ENCODE peak calls at places on chromosome 15, in ten cellular contexts. One of them, this sample, is unnamed.

GRCh38 chr15:69465253-69465652 is 12.6 kb downstream of the RPLP1 start:
- DNase-seq in AG04450: no peak
- DNase-seq in ovary: no peak
- DNase-seq in Panc1: no peak
- DNase-seq in Calu3: no peak
- DNase-seq in CD8-positive, alpha-beta T cell: no peak
- DNase-seq in neural progenitor cell: no peak
- DNase-seq in PC-3: no peak
- DNase-seq in nephron progenitor cell: no peak
- DNase-seq in OCI-LY7: no peak
- DNase-seq in this sample: no peak

GRCh38 chr15:26433818-26434217 is 339.0 kb downstream of the GABRB3 start:
- DNase-seq in Panc1: no peak
- DNase-seq in OCI-LY7: no peak
- DNase-seq in ovary: no peak
- DNase-seq in CD8-positive, alpha-beta T cell: no peak
- DNase-seq in neural progenitor cell: no peak
- DNase-seq in nephron progenitor cell: no peak
- DNase-seq in Calu3: no peak
- DNase-seq in PC-3: no peak
- DNase-seq in AG04450: no peak
- DNase-seq in this sample: no peak

GRCh38 chr15:58517252-58517681 is 85.5 kb downstream of the LIPC start:
- DNase-seq in CD8-positive, alpha-beta T cell: no peak
- DNase-seq in OCI-LY7: no peak
- DNase-seq in AG04450: no peak
- DNase-seq in ovary: no peak
- DNase-seq in PC-3: no peak
- DNase-seq in neural progenitor cell: no peak
- DNase-seq in Panc1: no peak
- DNase-seq in nephron progenitor cell: no peak
- DNase-seq in Calu3: no peak
- DNase-seq in this sample: no peak

GRCh38 chr15:58742424-58743160 is 6.9 kb downstream of the ADAM10 start:
- DNase-seq in AG04450: peak
- DNase-seq in ovary: no peak
- DNase-seq in PC-3: no peak
- DNase-seq in nephron progenitor cell: no peak
- DNase-seq in OCI-LY7: no peak
- DNase-seq in Panc1: no peak
- DNase-seq in Calu3: no peak
- DNase-seq in neural progenitor cell: no peak
- DNase-seq in CD8-positive, alpha-beta T cell: no peak
- DNase-seq in this sample: no peak

GRCh38 chr15:85443593-85444328 is 63.4 kb downstream of the AKAP13 start:
- DNase-seq in Panc1: peak
- DNase-seq in PC-3: peak
- DNase-seq in AG04450: no peak
- DNase-seq in neural progenitor cell: peak
- DNase-seq in ovary: no peak
- DNase-seq in OCI-LY7: peak
- DNase-seq in Calu3: peak
- DNase-seq in nephron progenitor cell: no peak
- DNase-seq in CD8-positive, alpha-beta T cell: no peak
- DNase-seq in this sample: no peak

GRCh38 chr15:57646057-57646456 is 54.4 kb downstream of the MYZAP start:
- DNase-seq in AG04450: no peak
- DNase-seq in ovary: no peak
- DNase-seq in Panc1: no peak
- DNase-seq in nephron progenitor cell: no peak
- DNase-seq in neural progenitor cell: no peak
- DNase-seq in Calu3: no peak
- DNase-seq in CD8-positive, alpha-beta T cell: no peak
- DNase-seq in PC-3: no peak
- DNase-seq in OCI-LY7: no peak
- DNase-seq in this sample: no peak

GRCh38 chr15:27899583-27900295 is 199.4 kb downstream of the OCA2 start:
- DNase-seq in neural progenitor cell: no peak
- DNase-seq in CD8-positive, alpha-beta T cell: no peak
- DNase-seq in ovary: no peak
- DNase-seq in nephron progenitor cell: no peak
- DNase-seq in Panc1: no peak
- DNase-seq in PC-3: no peak
- DNase-seq in Calu3: no peak
- DNase-seq in AG04450: no peak
- DNase-seq in OCI-LY7: no peak
- DNase-seq in this sample: no peak

GRCh38 chr15:84752700-84753099 is 4.3 kb downstream of the ZNF592 start:
- DNase-seq in ovary: no peak
- DNase-seq in Panc1: no peak
- DNase-seq in neural progenitor cell: no peak
- DNase-seq in PC-3: peak
- DNase-seq in Calu3: no peak
- DNase-seq in CD8-positive, alpha-beta T cell: no peak
- DNase-seq in nephron progenitor cell: no peak
- DNase-seq in AG04450: no peak
- DNase-seq in OCI-LY7: no peak
- DNase-seq in this sample: no peak

GRCh38 chr15:98483575-98484130 is 164.7 kb upstream of the IGF1R start:
- DNase-seq in nephron progenitor cell: no peak
- DNase-seq in Panc1: no peak
- DNase-seq in CD8-positive, alpha-beta T cell: no peak
- DNase-seq in ovary: no peak
- DNase-seq in AG04450: no peak
- DNase-seq in Calu3: no peak
- DNase-seq in neural progenitor cell: no peak
- DNase-seq in OCI-LY7: no peak
- DNase-seq in PC-3: no peak
- DNase-seq in this sample: no peak

GRCh38 chr15:58749532-58750337 is at the start of gene ADAM10:
- DNase-seq in Panc1: peak
- DNase-seq in nephron progenitor cell: peak
- DNase-seq in CD8-positive, alpha-beta T cell: peak
- DNase-seq in OCI-LY7: peak
- DNase-seq in PC-3: peak
- DNase-seq in AG04450: peak
- DNase-seq in neural progenitor cell: peak
- DNase-seq in ovary: peak
- DNase-seq in Calu3: peak
- DNase-seq in this sample: peak

GRCh38 chr15:99749386-99749785 is 16.1 kb upstream of the LYSMD4 start:
- DNase-seq in AG04450: no peak
- DNase-seq in CD8-positive, alpha-beta T cell: no peak
- DNase-seq in Panc1: no peak
- DNase-seq in PC-3: peak
- DNase-seq in ovary: no peak
- DNase-seq in OCI-LY7: no peak
- DNase-seq in neural progenitor cell: no peak
- DNase-seq in Calu3: no peak
- DNase-seq in nephron progenitor cell: no peak
- DNase-seq in this sample: no peak

GRCh38 chr15:39944711-39945110 is 10.8 kb downstream of the EIF2AK4 start:
- DNase-seq in AG04450: peak
- DNase-seq in nephron progenitor cell: no peak
- DNase-seq in neural progenitor cell: no peak
- DNase-seq in OCI-LY7: no peak
- DNase-seq in PC-3: no peak
- DNase-seq in ovary: no peak
- DNase-seq in Panc1: no peak
- DNase-seq in CD8-positive, alpha-beta T cell: no peak
- DNase-seq in Calu3: no peak
- DNase-seq in this sample: no peak

GRCh38 chr15:92365816-92366215 is 27.9 kb upstream of the ST8SIA2 start:
- DNase-seq in OCI-LY7: no peak
- DNase-seq in PC-3: no peak
- DNase-seq in ovary: no peak
- DNase-seq in AG04450: no peak
- DNase-seq in Panc1: no peak
- DNase-seq in nephron progenitor cell: no peak
- DNase-seq in CD8-positive, alpha-beta T cell: no peak
- DNase-seq in Calu3: no peak
- DNase-seq in neural progenitor cell: no peak
- DNase-seq in this sample: no peak

GRCh38 chr15:39474657-39475056 is 106.2 kb upstream of the THBS1 start:
- DNase-seq in CD8-positive, alpha-beta T cell: no peak
- DNase-seq in ovary: no peak
- DNase-seq in Panc1: no peak
- DNase-seq in Calu3: no peak
- DNase-seq in nephron progenitor cell: no peak
- DNase-seq in OCI-LY7: no peak
- DNase-seq in neural progenitor cell: no peak
- DNase-seq in AG04450: no peak
- DNase-seq in PC-3: no peak
- DNase-seq in this sample: no peak

GRCh38 chr15:38683382-38684242 is 119.0 kb upstream of the RASGRP1 start:
- DNase-seq in PC-3: peak
- DNase-seq in CD8-positive, alpha-beta T cell: peak
- DNase-seq in nephron progenitor cell: peak
- DNase-seq in ovary: no peak
- DNase-seq in Panc1: no peak
- DNase-seq in OCI-LY7: peak
- DNase-seq in Calu3: peak
- DNase-seq in AG04450: no peak
- DNase-seq in neural progenitor cell: peak
- DNase-seq in this sample: no peak

GRCh38 chr15:78739206-78739605 is 72.1 kb downstream of the ADAMTS7 start:
- DNase-seq in Calu3: no peak
- DNase-seq in PC-3: no peak
- DNase-seq in ovary: no peak
- DNase-seq in OCI-LY7: no peak
- DNase-seq in Panc1: no peak
- DNase-seq in nephron progenitor cell: no peak
- DNase-seq in neural progenitor cell: no peak
- DNase-seq in CD8-positive, alpha-beta T cell: no peak
- DNase-seq in AG04450: no peak
- DNase-seq in this sample: no peak

GRCh38 chr15:62931650-62932049 is 110.9 kb upstream of the TPM1 start:
- DNase-seq in Calu3: no peak
- DNase-seq in AG04450: no peak
- DNase-seq in OCI-LY7: no peak
- DNase-seq in nephron progenitor cell: no peak
- DNase-seq in Panc1: no peak
- DNase-seq in ovary: no peak
- DNase-seq in neural progenitor cell: no peak
- DNase-seq in CD8-positive, alpha-beta T cell: no peak
- DNase-seq in PC-3: no peak
- DNase-seq in this sample: no peak

GRCh38 chr15:67080900-67081431 is 15.6 kb downstream of the SMAD3 start:
- DNase-seq in PC-3: peak
- DNase-seq in CD8-positive, alpha-beta T cell: peak
- DNase-seq in ovary: no peak
- DNase-seq in nephron progenitor cell: no peak
- DNase-seq in OCI-LY7: peak
- DNase-seq in Calu3: no peak
- DNase-seq in Panc1: no peak
- DNase-seq in neural progenitor cell: no peak
- DNase-seq in AG04450: no peak
- DNase-seq in this sample: no peak
- TF ChIP-seq CTCF in PC-3: peak
- TF ChIP-seq CTCF in CD8-positive, alpha-beta T cell: no peak
- TF ChIP-seq CTCF in ovary: no peak
- TF ChIP-seq CTCF in nephron progenitor cell: no peak
- TF ChIP-seq CTCF in OCI-LY7: peak
- TF ChIP-seq CTCF in Calu3: no peak
- TF ChIP-seq CTCF in Panc1: peak
- TF ChIP-seq CTCF in neural progenitor cell: no peak
- TF ChIP-seq CTCF in AG04450: no peak
- TF ChIP-seq CTCF in this sample: no peak

GRCh38 chr15:29926083-29926388 is 103.8 kb upstream of the TJP1 start:
- DNase-seq in nephron progenitor cell: no peak
- DNase-seq in OCI-LY7: no peak
- DNase-seq in Panc1: no peak
- DNase-seq in ovary: no peak
- DNase-seq in neural progenitor cell: no peak
- DNase-seq in CD8-positive, alpha-beta T cell: no peak
- DNase-seq in PC-3: no peak
- DNase-seq in AG04450: no peak
- DNase-seq in Calu3: no peak
- DNase-seq in this sample: no peak
- TF ChIP-seq CTCF in nephron progenitor cell: peak
- TF ChIP-seq CTCF in OCI-LY7: peak
- TF ChIP-seq CTCF in Panc1: no peak
- TF ChIP-seq CTCF in ovary: no peak
- TF ChIP-seq CTCF in neural progenitor cell: no peak
- TF ChIP-seq CTCF in CD8-positive, alpha-beta T cell: no peak
- TF ChIP-seq CTCF in PC-3: peak
- TF ChIP-seq CTCF in AG04450: no peak
- TF ChIP-seq CTCF in Calu3: no peak
- TF ChIP-seq CTCF in this sample: no peak

GRCh38 chr15:88238618-88239430 is 17.7 kb downstream of the NTRK3 start:
- DNase-seq in nephron progenitor cell: no peak
- DNase-seq in Panc1: no peak
- DNase-seq in Calu3: no peak
- DNase-seq in neural progenitor cell: no peak
- DNase-seq in CD8-positive, alpha-beta T cell: no peak
- DNase-seq in ovary: no peak
- DNase-seq in OCI-LY7: no peak
- DNase-seq in PC-3: no peak
- DNase-seq in AG04450: no peak
- DNase-seq in this sample: no peak

GRCh38 chr15:88241461-88241860 is 15.1 kb downstream of the NTRK3 start:
- DNase-seq in OCI-LY7: no peak
- DNase-seq in CD8-positive, alpha-beta T cell: no peak
- DNase-seq in nephron progenitor cell: no peak
- DNase-seq in ovary: no peak
- DNase-seq in PC-3: no peak
- DNase-seq in Panc1: no peak
- DNase-seq in Calu3: no peak
- DNase-seq in neural progenitor cell: no peak
- DNase-seq in AG04450: no peak
- DNase-seq in this sample: no peak

GRCh38 chr15:88243156-88243555 is 13.4 kb downstream of the NTRK3 start:
- DNase-seq in neural progenitor cell: no peak
- DNase-seq in Panc1: no peak
- DNase-seq in OCI-LY7: no peak
- DNase-seq in Calu3: no peak
- DNase-seq in AG04450: no peak
- DNase-seq in nephron progenitor cell: no peak
- DNase-seq in PC-3: no peak
- DNase-seq in ovary: no peak
- DNase-seq in CD8-positive, alpha-beta T cell: no peak
- DNase-seq in this sample: no peak

GRCh38 chr15:88242586-88242985 is 14.0 kb downstream of the NTRK3 start:
- DNase-seq in AG04450: no peak
- DNase-seq in neural progenitor cell: no peak
- DNase-seq in PC-3: no peak
- DNase-seq in Calu3: no peak
- DNase-seq in OCI-LY7: no peak
- DNase-seq in nephron progenitor cell: no peak
- DNase-seq in ovary: no peak
- DNase-seq in Panc1: no peak
- DNase-seq in CD8-positive, alpha-beta T cell: no peak
- DNase-seq in this sample: no peak

GRCh38 chr15:88241060-88241459 is 15.5 kb downstream of the NTRK3 start:
- DNase-seq in Panc1: no peak
- DNase-seq in AG04450: no peak
- DNase-seq in Calu3: no peak
- DNase-seq in neural progenitor cell: no peak
- DNase-seq in CD8-positive, alpha-beta T cell: no peak
- DNase-seq in nephron progenitor cell: no peak
- DNase-seq in ovary: no peak
- DNase-seq in PC-3: no peak
- DNase-seq in OCI-LY7: no peak
- DNase-seq in this sample: no peak
- TF ChIP-seq CTCF in Panc1: no peak
- TF ChIP-seq CTCF in AG04450: no peak
- TF ChIP-seq CTCF in Calu3: no peak
- TF ChIP-seq CTCF in neural progenitor cell: no peak
- TF ChIP-seq CTCF in CD8-positive, alpha-beta T cell: no peak
- TF ChIP-seq CTCF in nephron progenitor cell: no peak
- TF ChIP-seq CTCF in ovary: no peak
- TF ChIP-seq CTCF in PC-3: no peak
- TF ChIP-seq CTCF in OCI-LY7: peak
- TF ChIP-seq CTCF in this sample: no peak

GRCh38 chr15:83208357-83208661 is 686 bp upstream of the HDGFL3 start:
- DNase-seq in Calu3: no peak
- DNase-seq in AG04450: no peak
- DNase-seq in ovary: no peak
- DNase-seq in CD8-positive, alpha-beta T cell: no peak
- DNase-seq in Panc1: no peak
- DNase-seq in neural progenitor cell: peak
- DNase-seq in PC-3: peak
- DNase-seq in OCI-LY7: no peak
- DNase-seq in nephron progenitor cell: no peak
- DNase-seq in this sample: no peak
- TF ChIP-seq CTCF in Calu3: no peak
- TF ChIP-seq CTCF in AG04450: no peak
- TF ChIP-seq CTCF in ovary: no peak
- TF ChIP-seq CTCF in CD8-positive, alpha-beta T cell: no peak
- TF ChIP-seq CTCF in Panc1: no peak
- TF ChIP-seq CTCF in neural progenitor cell: peak
- TF ChIP-seq CTCF in PC-3: no peak
- TF ChIP-seq CTCF in OCI-LY7: no peak
- TF ChIP-seq CTCF in nephron progenitor cell: no peak
- TF ChIP-seq CTCF in this sample: no peak